ENCODE peak calls at places on chromosomes 12 and 14, in four cellular contexts. One of them, this sample, is unnamed.

GRCh38 chr12:73445658-73446324 is 1091.8 kb upstream of the ATXN7L3B start:
- DNase-seq in HepG2: no peak
- DNase-seq in SK-N-SH: no peak
- DNase-seq in K562: no peak
- DNase-seq in this sample: no peak

GRCh38 chr14:91263329-91263728 is 18.8 kb upstream of the GPR68 start:
- DNase-seq in HepG2: no peak
- DNase-seq in SK-N-SH: no peak
- DNase-seq in K562: no peak
- DNase-seq in this sample: no peak

GRCh38 chr12:114611145-114612018 is 72.6 kb downstream of the TBX3 start:
- DNase-seq in HepG2: peak
- DNase-seq in SK-N-SH: no peak
- DNase-seq in K562: no peak
- DNase-seq in this sample: no peak

GRCh38 chr14:34228663-34229001 is 233.4 kb downstream of the SPTSSA start:
- DNase-seq in HepG2: no peak
- DNase-seq in SK-N-SH: no peak
- DNase-seq in K562: no peak
- DNase-seq in this sample: no peak

GRCh38 chr12:57430117-57430930 is 519 bp downstream of the R3HDM2 start:
- DNase-seq in HepG2: no peak
- DNase-seq in SK-N-SH: no peak
- DNase-seq in K562: no peak
- DNase-seq in this sample: peak

GRCh38 chr14:61564623-61565091 is 130.7 kb upstream of the HIF1A start:
- DNase-seq in HepG2: peak
- DNase-seq in SK-N-SH: no peak
- DNase-seq in K562: peak
- DNase-seq in this sample: no peak

GRCh38 chr12:40834321-40834720 is 142.1 kb downstream of the CNTN1 start:
- DNase-seq in HepG2: no peak
- DNase-seq in SK-N-SH: peak
- DNase-seq in K562: no peak
- DNase-seq in this sample: no peak

GRCh38 chr12:52241205-52241842 is 8.3 kb downstream of the KRT7 start:
- DNase-seq in HepG2: no peak
- DNase-seq in SK-N-SH: peak
- DNase-seq in K562: no peak
- DNase-seq in this sample: no peak

GRCh38 chr14:50342211-50343080 is 30.3 kb downstream of the DMAC2L start:
- DNase-seq in HepG2: peak
- DNase-seq in SK-N-SH: peak
- DNase-seq in K562: peak
- DNase-seq in this sample: peak

GRCh38 chr14:101508196-101508947 is 52.9 kb upstream of the DIO3 start:
- DNase-seq in HepG2: no peak
- DNase-seq in SK-N-SH: no peak
- DNase-seq in K562: no peak
- DNase-seq in this sample: no peak

GRCh38 chr12:95202691-95203476 is 14.4 kb downstream of the FGD6 start:
- DNase-seq in HepG2: no peak
- DNase-seq in SK-N-SH: no peak
- DNase-seq in K562: no peak
- DNase-seq in this sample: no peak

GRCh38 chr12:132777614-132778013 is 16.0 kb upstream of the ANKLE2 start:
- DNase-seq in HepG2: no peak
- DNase-seq in SK-N-SH: no peak
- DNase-seq in K562: no peak
- DNase-seq in this sample: no peak

GRCh38 chr14:77646907-77647306 is 30.5 kb upstream of the SPTLC2 start:
- DNase-seq in HepG2: no peak
- DNase-seq in SK-N-SH: no peak
- DNase-seq in K562: no peak
- DNase-seq in this sample: no peak

GRCh38 chr14:92400579-92401444 is 77.8 kb downstream of the SLC24A4 start:
- DNase-seq in HepG2: no peak
- DNase-seq in SK-N-SH: no peak
- DNase-seq in K562: no peak
- DNase-seq in this sample: peak

GRCh38 chr14:56514663-56515371 is 64.8 kb upstream of the TMEM260 start:
- DNase-seq in HepG2: no peak
- DNase-seq in SK-N-SH: no peak
- DNase-seq in K562: peak
- DNase-seq in this sample: no peak

GRCh38 chr12:75774309-75775052 is 257.1 kb downstream of the PHLDA1 start:
- DNase-seq in HepG2: no peak
- DNase-seq in SK-N-SH: no peak
- DNase-seq in K562: no peak
- DNase-seq in this sample: no peak

GRCh38 chr12:2264622-2265306 is 212.0 kb downstream of the CACNA1C start:
- DNase-seq in HepG2: no peak
- DNase-seq in SK-N-SH: no peak
- DNase-seq in K562: no peak
- DNase-seq in this sample: no peak

GRCh38 chr14:102229739-102230092 is 75.2 kb downstream of the MOK start:
- DNase-seq in HepG2: no peak
- DNase-seq in SK-N-SH: no peak
- DNase-seq in K562: no peak
- DNase-seq in this sample: no peak

GRCh38 chr12:4278582-4278939 is 5.0 kb downstream of the CCND2 start:
- DNase-seq in HepG2: no peak
- DNase-seq in SK-N-SH: no peak
- DNase-seq in K562: no peak
- DNase-seq in this sample: no peak

GRCh38 chr14:50820786-50821185 is 10.2 kb downstream of the NIN start:
- DNase-seq in HepG2: no peak
- DNase-seq in SK-N-SH: no peak
- DNase-seq in K562: no peak
- DNase-seq in this sample: no peak

GRCh38 chr12:106519587-106519986 is 63.2 kb upstream of the RFX4 start:
- DNase-seq in HepG2: no peak
- DNase-seq in SK-N-SH: peak
- DNase-seq in K562: no peak
- DNase-seq in this sample: no peak

GRCh38 chr12:85279449-85280137 is 427 bp upstream of the ALX1 start:
- DNase-seq in HepG2: no peak
- DNase-seq in SK-N-SH: peak
- DNase-seq in K562: no peak
- DNase-seq in this sample: no peak

DNA sequence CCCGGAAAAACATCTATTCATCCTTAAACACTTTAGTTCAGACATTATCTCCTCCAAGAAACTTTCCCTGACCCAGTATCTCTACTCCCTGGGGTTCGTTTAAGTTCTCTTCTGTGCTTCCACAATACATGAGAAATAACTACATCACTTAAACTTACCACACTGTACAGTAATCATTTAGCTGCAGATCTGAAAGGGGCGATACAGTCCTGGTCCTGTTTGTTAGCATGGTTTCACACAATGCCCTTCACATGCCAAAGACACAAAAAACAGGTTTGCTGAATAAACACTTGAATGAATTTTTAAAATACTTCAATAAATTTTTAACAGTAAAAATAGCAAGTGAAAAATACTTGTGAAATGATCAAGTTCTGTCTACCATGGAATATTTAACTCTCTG is 255.4 kb upstream of the GRIP1 start:
- DNase-seq in HepG2: no peak
- DNase-seq in SK-N-SH: no peak
- DNase-seq in K562: no peak
- DNase-seq in this sample: no peak
- TF ChIP-seq POLR2AphosphoS5 in HepG2: no peak
- TF ChIP-seq POLR2AphosphoS5 in SK-N-SH: no peak
- TF ChIP-seq POLR2AphosphoS5 in K562: no peak
- TF ChIP-seq POLR2AphosphoS5 in this sample: no peak

DNA sequence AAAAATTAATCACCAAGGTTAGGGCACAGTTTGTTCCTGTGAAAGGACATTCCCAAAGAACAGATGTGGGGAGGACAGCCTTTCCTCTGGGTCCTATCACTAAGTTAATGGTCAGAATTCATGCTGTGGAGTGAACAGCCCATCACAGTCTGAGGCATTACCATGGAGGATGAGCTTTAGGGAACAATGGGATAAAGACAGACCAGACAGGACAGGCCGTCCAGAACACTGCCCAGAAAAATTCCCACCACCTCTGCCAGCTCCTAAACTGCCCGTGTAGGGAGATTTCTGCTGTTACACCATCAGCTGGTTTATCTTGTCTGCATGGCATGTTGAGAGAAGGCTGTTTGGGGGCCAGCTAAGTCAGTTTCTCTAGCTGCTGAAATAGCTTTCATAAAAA is 49.6 kb upstream of the IFNG-AS1 start:
- DNase-seq in HepG2: no peak
- DNase-seq in SK-N-SH: no peak
- DNase-seq in K562: no peak
- DNase-seq in this sample: no peak
- TF ChIP-seq TAF1 in HepG2: no peak
- TF ChIP-seq TAF1 in SK-N-SH: no peak
- TF ChIP-seq TAF1 in K562: no peak
- TF ChIP-seq TAF1 in this sample: no peak

GRCh38 chr12:108306014-108306501 is 33.1 kb downstream of the CMKLR1 start:
- DNase-seq in HepG2: no peak
- DNase-seq in SK-N-SH: no peak
- DNase-seq in K562: no peak
- DNase-seq in this sample: no peak
- TF ChIP-seq POLR2AphosphoS5 in HepG2: no peak
- TF ChIP-seq POLR2AphosphoS5 in SK-N-SH: no peak
- TF ChIP-seq POLR2AphosphoS5 in K562: no peak
- TF ChIP-seq POLR2AphosphoS5 in this sample: no peak

DNA sequence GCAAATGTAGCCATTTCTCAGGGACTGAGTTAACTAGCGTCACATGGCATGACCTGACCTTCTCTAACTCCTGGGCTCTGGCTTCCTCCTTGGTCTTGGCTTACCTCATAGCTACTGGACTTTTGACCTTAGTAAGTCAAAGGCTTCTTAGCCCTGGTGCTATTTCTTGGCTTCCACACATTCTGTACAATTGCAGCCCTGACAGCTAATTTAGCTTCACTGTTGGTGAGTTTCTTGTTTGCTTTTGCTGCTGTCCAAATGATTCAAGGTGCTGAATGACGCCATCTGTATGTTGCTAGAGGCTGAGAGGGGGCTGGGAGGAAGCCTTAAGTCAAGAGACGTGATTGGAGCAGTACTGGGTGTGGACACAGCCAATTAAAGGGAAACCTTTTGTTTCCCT is 202.7 kb downstream of the PRKD1 start:
- DNase-seq in HepG2: no peak
- DNase-seq in SK-N-SH: no peak
- DNase-seq in K562: no peak
- DNase-seq in this sample: no peak
- TF ChIP-seq TAF1 in HepG2: no peak
- TF ChIP-seq TAF1 in SK-N-SH: no peak
- TF ChIP-seq TAF1 in K562: no peak
- TF ChIP-seq TAF1 in this sample: no peak

GRCh38 chr12:108814462-108815211 is 42.7 kb downstream of the SSH1 start:
- DNase-seq in HepG2: no peak
- DNase-seq in SK-N-SH: no peak
- DNase-seq in K562: no peak
- DNase-seq in this sample: no peak

GRCh38 chr12:108817909-108818308 is 39.5 kb downstream of the SSH1 start:
- DNase-seq in HepG2: no peak
- DNase-seq in SK-N-SH: no peak
- DNase-seq in K562: no peak
- DNase-seq in this sample: no peak

GRCh38 chr12:108815875-108816594 is 41.3 kb downstream of the SSH1 start:
- DNase-seq in HepG2: no peak
- DNase-seq in SK-N-SH: no peak
- DNase-seq in K562: no peak
- DNase-seq in this sample: no peak

GRCh38 chr12:108815369-108815768 is 42.0 kb downstream of the SSH1 start:
- DNase-seq in HepG2: no peak
- DNase-seq in SK-N-SH: no peak
- DNase-seq in K562: no peak
- DNase-seq in this sample: no peak

GRCh38 chr12:108816652-108817335 is 40.6 kb downstream of the SSH1 start:
- DNase-seq in HepG2: no peak
- DNase-seq in SK-N-SH: no peak
- DNase-seq in K562: no peak
- DNase-seq in this sample: no peak
- TF ChIP-seq POLR2AphosphoS5 in HepG2: no peak
- TF ChIP-seq POLR2AphosphoS5 in SK-N-SH: no peak
- TF ChIP-seq POLR2AphosphoS5 in K562: no peak
- TF ChIP-seq POLR2AphosphoS5 in this sample: no peak

DNA sequence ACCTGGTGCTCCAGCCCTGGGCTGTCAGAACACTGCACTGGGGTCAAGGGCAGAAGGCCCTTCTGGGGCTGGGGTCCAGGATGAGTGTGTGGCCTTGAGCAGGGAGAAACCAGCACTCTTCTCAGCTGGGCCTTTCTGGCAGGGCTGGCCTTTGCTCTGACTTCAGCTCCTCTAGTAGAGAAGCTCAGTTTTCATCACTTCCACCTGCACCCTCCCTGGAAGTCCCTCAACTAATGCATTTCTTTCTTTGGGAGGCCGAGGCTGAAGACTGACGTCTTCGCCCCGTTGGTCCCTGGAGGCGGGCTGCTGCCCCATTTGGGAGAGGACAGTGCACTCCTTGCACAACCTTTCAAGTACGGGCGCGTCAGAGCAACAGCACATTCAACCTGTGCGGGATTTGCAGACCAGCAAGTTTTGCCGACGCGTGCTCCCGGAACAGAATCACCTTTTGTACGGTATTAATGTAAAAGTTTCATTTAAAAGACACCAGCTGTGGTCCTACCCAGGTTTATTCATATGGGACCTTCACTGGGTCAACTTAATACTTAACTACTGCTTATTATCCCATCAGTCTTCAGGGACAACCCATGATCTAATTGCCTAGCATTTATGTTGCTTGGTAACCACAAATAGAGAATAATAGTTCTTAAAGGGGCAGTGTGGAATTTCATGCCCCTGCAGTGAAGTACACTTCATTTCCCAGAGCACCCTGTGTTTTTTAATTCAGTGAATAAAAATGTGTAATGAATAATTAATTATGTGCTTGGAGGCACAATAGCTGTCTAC is 134.9 kb upstream of the VRK1 start:
- DNase-seq in HepG2: no peak
- DNase-seq in SK-N-SH: no peak
- DNase-seq in K562: no peak
- DNase-seq in this sample: no peak
- TF ChIP-seq TAF1 in HepG2: no peak
- TF ChIP-seq TAF1 in SK-N-SH: no peak
- TF ChIP-seq TAF1 in K562: no peak
- TF ChIP-seq TAF1 in this sample: no peak

GRCh38 chr14:20690848-20691640 is 2.5 kb downstream of the ANG start:
- DNase-seq in HepG2: peak
- DNase-seq in SK-N-SH: peak
- DNase-seq in K562: peak
- DNase-seq in this sample: peak
- TF ChIP-seq POLR2AphosphoS5 in HepG2: no peak
- TF ChIP-seq POLR2AphosphoS5 in SK-N-SH: no peak
- TF ChIP-seq POLR2AphosphoS5 in K562: no peak
- TF ChIP-seq POLR2AphosphoS5 in this sample: no peak

GRCh38 chr12:6553051-6553868 is 2.6 kb downstream of the IFFO1 start:
- DNase-seq in HepG2: no peak
- DNase-seq in SK-N-SH: no peak
- DNase-seq in K562: no peak
- DNase-seq in this sample: no peak
- TF ChIP-seq TAF1 in HepG2: no peak
- TF ChIP-seq TAF1 in SK-N-SH: no peak
- TF ChIP-seq TAF1 in K562: no peak
- TF ChIP-seq TAF1 in this sample: no peak

GRCh38 chr12:122171399-122171798 is 2.6 kb downstream of the IL31 start:
- DNase-seq in HepG2: no peak
- DNase-seq in SK-N-SH: no peak
- DNase-seq in K562: no peak
- DNase-seq in this sample: no peak
- TF ChIP-seq POLR2AphosphoS5 in HepG2: no peak
- TF ChIP-seq POLR2AphosphoS5 in SK-N-SH: no peak
- TF ChIP-seq POLR2AphosphoS5 in K562: no peak
- TF ChIP-seq POLR2AphosphoS5 in this sample: no peak